ENCODE peak calls at places on chromosomes 6 and 20, in eight cellular contexts. O is transverse colon, J is Panc1, C is HL-60, R is spleen, T is suprapubic skin, N is endothelial cell of umbilical vein, L is SK-N-SH. S is an unnamed sample.

GRCh38 chr20:50406610-50407136 is 103.5 kb upstream of the PTPN1 start:
- DNase-seq in T (no peak), N (no peak), R (no peak), C (no peak), O (no peak), J (no peak), L (no peak), S (no peak)

GRCh38 chr6:125020385-125020784 is 58.1 kb downstream of the RNF217 start:
- DNase-seq in L (no peak), O (no peak), T (no peak), J (no peak), C (no peak), N (no peak), R (no peak), S (no peak)

GRCh38 chr6:44649365-44650025 is 262.0 kb downstream of the CDC5L start:
- DNase-seq in T (no peak), L (no peak), R (no peak), C (no peak), N (no peak), O (no peak), J (no peak), S (no peak)

GRCh38 chr20:44609006-44609510 is 26.7 kb downstream of the PKIG start:
- DNase-seq in N (no peak), T (no peak), C (no peak), R (no peak), J (no peak), O (no peak), L (peak), S (no peak)

GRCh38 chr6:169959129-169960002 is 207.9 kb downstream of the ERMARD start:
- DNase-seq in C (no peak), O (peak), R (peak), N (peak), L (peak), T (peak), J (no peak), S (peak)

GRCh38 chr6:72466971-72467566 is 154.8 kb upstream of the KCNQ5 start:
- DNase-seq in O (no peak), C (no peak), J (no peak), R (no peak), L (no peak), T (no peak), N (no peak), S (no peak)

GRCh38 chr6:157531169-157531985 is 150.4 kb downstream of the ZDHHC14 start:
- DNase-seq in N (peak), C (no peak), O (peak), T (no peak), L (no peak), R (no peak), J (no peak), S (no peak)

GRCh38 chr20:39310363-39311037 is 348.4 kb downstream of the DHX35 start:
- DNase-seq in R (no peak), T (no peak), O (no peak), J (no peak), L (no peak), N (no peak), C (no peak), S (no peak)

GRCh38 chr20:6575912-6576391 is 191.5 kb upstream of the BMP2 start:
- DNase-seq in R (no peak), C (no peak), O (no peak), L (peak), J (no peak), T (no peak), N (peak), S (no peak)

DNA sequence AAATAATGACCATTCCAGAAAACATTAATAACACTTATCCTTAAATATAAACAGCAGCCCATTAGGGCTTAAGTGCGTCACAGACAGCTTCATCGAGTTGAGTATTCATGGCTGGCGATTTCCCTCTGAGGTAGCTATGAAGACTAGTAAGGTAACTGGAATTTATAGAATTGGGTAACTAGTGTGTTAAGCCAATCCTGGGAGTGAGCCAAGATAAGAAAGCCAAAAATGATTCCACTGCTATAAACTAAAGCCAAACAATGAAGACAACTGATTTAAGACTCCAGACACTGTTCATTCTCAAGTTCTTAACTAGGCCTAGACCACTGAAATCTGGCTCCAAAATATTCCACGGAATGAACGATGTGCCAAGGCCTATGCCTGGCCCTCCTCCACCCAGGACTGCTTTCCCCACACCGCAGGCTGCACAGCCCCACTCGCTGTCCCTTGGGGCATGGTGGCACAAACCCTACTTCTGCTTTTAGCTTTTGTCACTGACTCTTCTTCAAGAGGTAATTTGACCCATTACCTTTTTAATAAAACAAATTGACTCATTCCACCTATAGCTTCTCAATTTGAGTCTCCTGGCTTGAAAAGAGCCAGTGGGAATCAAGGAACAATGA is 66.0 kb downstream of the BLOC1S5 start:
- DNase-seq in O (no peak), J (no peak), L (no peak), C (no peak), N (no peak), R (no peak), T (no peak), S (no peak)
- H3K27ac ChIP-seq in O (no peak), J (no peak), L (no peak), C (no peak), N (peak), R (no peak), T (no peak), S (no peak)

GRCh38 chr6:66663127-66663526 is 956.1 kb upstream of the EYS start:
- DNase-seq in L (no peak), J (no peak), C (no peak), O (no peak), R (no peak), N (no peak), T (no peak), S (no peak)
- H3K4me3 ChIP-seq in L (no peak), J (no peak), C (no peak), O (no peak), R (no peak), N (no peak), T (no peak), S (no peak)

GRCh38 chr6:162019311-162019710 is 708.3 kb downstream of the PRKN start:
- DNase-seq in R (no peak), C (no peak), N (no peak), O (no peak), J (no peak), L (peak), T (no peak), S (no peak)

GRCh38 chr6:162014069-162014811 is 713.3 kb downstream of the PRKN start:
- DNase-seq in N (no peak), L (peak), T (no peak), R (no peak), O (no peak), C (no peak), J (no peak), S (no peak)

GRCh38 chr6:162017551-162017950 is 710.0 kb downstream of the PRKN start:
- DNase-seq in R (no peak), J (no peak), N (no peak), O (no peak), T (no peak), L (no peak), C (no peak), S (no peak)
- TF ChIP-seq POLR2AphosphoS5 in R (no peak), J (no peak), N (no peak), O (no peak), T (no peak), L (no peak), C (no peak), S (no peak)

GRCh38 chr20:62186096-62186426 is 3.2 kb downstream of the MTG2 start:
- DNase-seq in O (no peak), J (no peak), T (no peak), L (no peak), C (no peak), R (no peak), N (no peak), S (no peak)
- H3K27ac ChIP-seq in O (no peak), J (no peak), T (no peak), L (no peak), C (peak), R (peak), N (no peak), S (no peak)

GRCh38 chr6:3540253-3540820 is 83.5 kb upstream of the SLC22A23 start:
- DNase-seq in R (no peak), J (no peak), L (no peak), T (no peak), N (no peak), C (no peak), O (no peak), S (peak)
- H3K4me3 ChIP-seq in R (no peak), J (no peak), L (no peak), T (no peak), N (no peak), C (no peak), O (no peak), S (no peak)

DNA sequence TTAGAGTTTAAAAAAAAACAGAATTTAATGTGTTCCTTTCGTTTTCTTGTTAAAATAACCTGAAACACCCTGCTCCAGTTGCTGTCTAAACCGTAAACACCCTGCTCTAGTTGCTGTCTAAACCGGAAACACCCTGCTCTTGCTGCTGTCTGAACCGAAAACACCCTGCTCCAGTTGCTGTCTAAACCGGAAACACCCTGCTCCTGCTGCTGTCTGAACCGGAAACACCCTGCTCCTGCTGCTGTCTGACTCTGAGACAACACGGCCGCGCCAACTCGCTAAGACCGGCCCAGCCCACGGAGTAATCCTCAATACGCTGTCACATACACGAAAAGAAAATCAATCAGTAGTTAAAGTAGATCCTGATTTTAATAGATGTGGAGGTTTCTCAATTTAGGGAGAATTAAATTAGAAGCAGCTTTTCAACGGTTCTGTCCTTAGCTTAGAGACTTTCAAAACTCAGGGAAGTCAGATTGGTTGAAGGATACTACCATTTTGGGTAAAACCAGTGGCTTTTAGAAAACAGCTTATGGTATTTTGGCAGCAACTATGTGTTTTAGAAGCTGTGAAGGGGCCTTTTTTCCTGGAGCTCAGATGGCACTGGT is 98.3 kb downstream of the RAMACL start:
- DNase-seq in L (no peak), O (peak), C (peak), N (peak), R (peak), J (no peak), T (no peak), S (no peak)
- TF ChIP-seq POLR2AphosphoS5 in L (no peak), O (no peak), C (peak), N (peak), R (peak), J (no peak), T (no peak), S (peak)

S was measured in esophagus muscularis mucosa.